ENCODE peak calls at places on chromosomes 16 and 17, in four cellular contexts. One of them, this sample, is unnamed.

GRCh38 chr17:80927791-80928216 is 63.8 kb upstream of the CHMP6 start:
- DNase-seq in IMR-90: peak; percentile 11
- DNase-seq in HepG2: no peak
- DNase-seq in K562: no peak
- DNase-seq in this sample: no peak

GRCh38 chr16:19885456-19886060 is 910 bp upstream of the GPRC5B start:
- DNase-seq in IMR-90: no peak
- DNase-seq in K562: no peak
- DNase-seq in HepG2: no peak
- DNase-seq in this sample: no peak

GRCh38 chr16:7227193-7227825 is 105.3 kb upstream of the RBFOX1 start:
- DNase-seq in K562: no peak
- DNase-seq in IMR-90: no peak
- DNase-seq in HepG2: no peak
- DNase-seq in this sample: no peak

GRCh38 chr16:67537270-67537635 is 8.6 kb downstream of the RIPOR1 start:
- DNase-seq in K562: no peak
- DNase-seq in HepG2: no peak
- DNase-seq in IMR-90: peak; percentile 36
- DNase-seq in this sample: no peak

GRCh38 chr16:22186517-22186916 is 19.6 kb upstream of the EEF2K start:
- DNase-seq in IMR-90: no peak
- DNase-seq in HepG2: no peak
- DNase-seq in K562: peak; percentile 44
- DNase-seq in this sample: peak; percentile 48

GRCh38 chr17:77815127-77815905 is 143.2 kb upstream of the TNRC6C start:
- DNase-seq in HepG2: no peak
- DNase-seq in K562: no peak
- DNase-seq in IMR-90: no peak
- DNase-seq in this sample: no peak

GRCh38 chr16:66935319-66936011 is at the start of gene CES2:
- DNase-seq in IMR-90: peak; percentile 29
- DNase-seq in K562: peak; percentile 31
- DNase-seq in HepG2: peak; percentile 84
- DNase-seq in this sample: no peak

GRCh38 chr17:82399601-82400101 is 18.5 kb upstream of the HEXD start:
- DNase-seq in HepG2: no peak
- DNase-seq in K562: no peak
- DNase-seq in IMR-90: no peak
- DNase-seq in this sample: no peak

GRCh38 chr16:12801511-12802042 is 2.1 kb downstream of the CPPED1 start:
- DNase-seq in HepG2: peak; percentile 68
- DNase-seq in K562: peak; percentile 72
- DNase-seq in IMR-90: peak; percentile 56
- DNase-seq in this sample: no peak

DNA sequence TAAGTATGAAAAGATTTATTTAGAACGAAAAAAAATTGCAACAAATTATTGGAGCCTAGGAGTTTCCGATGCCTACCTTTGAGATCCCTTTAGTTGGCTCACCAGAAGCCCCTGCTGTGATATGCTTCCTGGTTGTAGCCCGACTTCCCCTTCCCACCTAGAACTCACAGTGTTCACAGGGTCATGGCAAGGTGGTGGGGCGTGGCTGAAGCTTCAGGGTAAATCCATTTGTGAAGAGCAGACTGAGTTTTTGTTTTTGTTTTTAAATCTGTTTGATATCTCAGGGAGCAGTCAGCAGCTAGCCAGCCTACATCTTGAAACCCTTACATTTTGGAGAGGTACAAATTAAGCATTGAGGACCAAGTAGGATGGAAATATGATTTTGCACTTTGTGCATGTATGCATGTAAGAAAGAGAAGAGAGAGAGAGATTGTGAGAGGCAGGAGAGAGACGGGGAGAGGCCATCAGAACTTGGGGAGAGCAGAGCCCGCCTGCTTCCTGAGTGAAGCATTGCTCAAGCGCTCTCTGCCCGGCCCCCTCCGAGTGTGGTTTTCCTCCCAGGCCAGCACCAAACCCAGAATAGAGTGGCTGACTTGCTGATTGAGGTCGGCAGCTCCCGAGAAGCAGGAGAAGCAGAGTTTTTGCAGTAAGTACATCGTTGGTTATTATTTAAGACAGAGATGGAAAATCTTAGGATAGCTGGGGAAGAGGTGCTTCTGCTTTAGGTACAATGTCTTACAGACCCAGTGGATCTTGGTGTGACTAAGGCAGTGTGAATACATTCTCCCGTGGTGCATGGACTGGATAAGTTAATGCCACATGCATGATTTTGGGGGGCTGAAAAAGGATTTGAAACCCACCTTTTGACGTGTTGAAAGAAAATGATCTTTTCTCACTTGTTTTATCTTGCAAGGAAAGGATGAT is 64.2 kb downstream of the SPECC1 start:
- DNase-seq in K562: peak; percentile 38
- DNase-seq in IMR-90: peak; percentile 10
- DNase-seq in HepG2: no peak
- DNase-seq in this sample: no peak
- TF ChIP-seq MAZ in K562: no peak
- TF ChIP-seq MAZ in IMR-90: no peak
- TF ChIP-seq MAZ in HepG2: no peak
- TF ChIP-seq MAZ in this sample: no peak

GRCh38 chr16:24085665-24086064 is 170.5 kb upstream of the CACNG3 start:
- DNase-seq in IMR-90: no peak
- DNase-seq in HepG2: no peak
- DNase-seq in K562: no peak
- DNase-seq in this sample: no peak
- TF ChIP-seq MAZ in IMR-90: no peak
- TF ChIP-seq MAZ in HepG2: no peak
- TF ChIP-seq MAZ in K562: no peak
- TF ChIP-seq MAZ in this sample: no peak

DNA sequence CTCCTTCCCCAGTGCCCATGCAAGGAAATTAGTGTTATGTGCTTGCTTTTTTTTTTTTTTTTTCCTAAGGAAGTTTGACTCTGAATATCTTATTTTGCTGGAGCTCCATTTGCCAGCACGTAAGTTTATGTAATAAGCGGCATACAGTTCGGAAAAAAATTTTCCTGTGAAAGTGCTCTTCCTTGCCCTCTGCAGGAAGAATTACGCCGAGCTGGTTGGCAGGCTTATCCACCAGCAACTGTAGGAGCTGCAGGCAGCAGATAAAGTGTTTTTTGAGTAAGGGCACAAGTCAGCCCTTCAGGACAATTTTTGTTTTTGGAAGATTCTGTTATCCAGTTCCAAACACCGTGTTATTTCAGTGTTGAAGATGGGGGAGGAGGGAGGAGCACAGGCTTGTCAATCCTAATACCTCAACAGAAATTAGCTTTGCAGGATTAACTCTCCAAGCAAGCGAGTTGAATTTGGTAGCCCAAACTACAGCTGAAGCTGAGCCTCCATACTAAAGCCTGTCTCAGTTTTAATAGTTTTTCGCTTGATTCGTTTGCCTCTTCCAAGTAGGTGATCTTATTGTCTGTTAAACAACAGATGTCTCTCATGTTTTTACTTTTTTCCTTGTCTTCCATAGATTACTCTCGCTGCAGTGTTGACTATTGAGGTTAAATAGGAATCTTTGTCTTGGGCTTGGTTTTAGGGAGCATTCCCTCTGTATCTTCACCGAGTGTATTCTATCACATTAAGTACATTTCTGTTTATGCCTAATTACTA is 1.1 kb downstream of the SPECC1 start:
- DNase-seq in HepG2: peak; percentile 33
- DNase-seq in IMR-90: peak; percentile 61
- DNase-seq in K562: peak; percentile 87
- DNase-seq in this sample: peak; percentile 90
- TF ChIP-seq MAZ in HepG2: no peak
- TF ChIP-seq MAZ in IMR-90: no peak
- TF ChIP-seq MAZ in K562: no peak
- TF ChIP-seq MAZ in this sample: no peak

GRCh38 chr16:2853531-2854073 is 4.4 kb downstream of the PRSS22 start:
- DNase-seq in IMR-90: no peak
- DNase-seq in K562: no peak
- DNase-seq in HepG2: no peak
- DNase-seq in this sample: no peak
- TF ChIP-seq MAZ in IMR-90: no peak
- TF ChIP-seq MAZ in K562: no peak
- TF ChIP-seq MAZ in HepG2: no peak
- TF ChIP-seq MAZ in this sample: no peak

GRCh38 chr17:42849031-42849430 is 2.0 kb upstream of the AOC3 start:
- DNase-seq in IMR-90: no peak
- DNase-seq in HepG2: no peak
- DNase-seq in K562: no peak
- DNase-seq in this sample: no peak

GRCh38 chr17:42849451-42850157 is 1.4 kb upstream of the AOC3 start:
- DNase-seq in IMR-90: no peak
- DNase-seq in K562: peak; percentile 16
- DNase-seq in HepG2: no peak
- DNase-seq in this sample: no peak

GRCh38 chr17:42853004-42853403 is 2.0 kb downstream of the AOC3 start:
- DNase-seq in K562: no peak
- DNase-seq in HepG2: no peak
- DNase-seq in IMR-90: no peak
- DNase-seq in this sample: no peak

GRCh38 chr17:42852351-42852750 is 1.4 kb downstream of the AOC3 start:
- DNase-seq in IMR-90: no peak
- DNase-seq in K562: no peak
- DNase-seq in HepG2: no peak
- DNase-seq in this sample: no peak

GRCh38 chr17:42850964-42851363 is at the start of gene AOC3:
- DNase-seq in HepG2: peak; percentile 28
- DNase-seq in IMR-90: no peak
- DNase-seq in K562: no peak
- DNase-seq in this sample: no peak
- TF ChIP-seq MAZ in HepG2: no peak
- TF ChIP-seq MAZ in IMR-90: no peak
- TF ChIP-seq MAZ in K562: no peak
- TF ChIP-seq MAZ in this sample: no peak

DNA sequence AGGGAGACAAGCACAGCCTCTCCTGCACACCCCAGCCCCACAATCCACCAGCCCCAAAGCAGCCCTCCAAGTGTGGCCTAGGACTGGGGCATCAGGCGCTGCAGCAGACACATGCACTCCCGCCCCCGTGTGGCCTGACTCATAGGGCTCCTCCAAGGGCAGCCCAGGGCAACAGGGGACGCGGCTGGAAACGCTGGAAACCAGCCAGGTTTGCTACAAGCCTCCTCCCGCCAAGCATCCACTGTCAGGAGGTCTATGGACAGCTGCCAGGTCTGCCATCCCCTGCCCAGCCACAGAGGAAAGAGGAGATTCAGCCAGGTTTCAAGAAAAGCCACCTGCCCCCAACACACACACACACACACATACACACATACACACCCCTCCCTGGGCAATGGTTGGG is 25.8 kb downstream of the SRCIN1 start:
- DNase-seq in HepG2: peak; percentile 71
- DNase-seq in K562: peak; percentile 74
- DNase-seq in IMR-90: peak; percentile 13
- DNase-seq in this sample: peak; percentile 80
- TF ChIP-seq MAZ in HepG2: no peak
- TF ChIP-seq MAZ in K562: no peak
- TF ChIP-seq MAZ in IMR-90: no peak
- TF ChIP-seq MAZ in this sample: no peak

DNA sequence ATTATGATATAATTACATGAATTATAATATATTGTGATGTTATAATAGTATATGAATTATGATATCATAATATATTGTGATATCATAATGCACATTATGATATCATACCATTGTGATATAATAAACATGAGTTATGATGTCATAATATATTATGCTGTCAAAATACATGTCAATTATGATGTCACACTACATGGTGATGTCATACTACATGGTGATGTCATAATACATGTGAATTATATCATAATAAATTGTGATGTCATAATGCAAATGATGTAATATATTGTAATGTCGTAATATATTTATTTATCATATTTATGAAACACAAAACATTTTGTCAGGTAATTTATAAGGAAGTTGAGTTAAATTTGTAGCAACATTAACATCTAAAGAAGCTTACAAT is 1950.1 kb downstream of the TP53TG3F start:
- DNase-seq in IMR-90: no peak
- DNase-seq in HepG2: no peak
- DNase-seq in K562: no peak
- DNase-seq in this sample: no peak
- TF ChIP-seq MAZ in IMR-90: no peak
- TF ChIP-seq MAZ in HepG2: no peak
- TF ChIP-seq MAZ in K562: no peak
- TF ChIP-seq MAZ in this sample: no peak

GRCh38 chr16:79077391-79077790 is 523.1 kb downstream of the MAF start:
- DNase-seq in K562: no peak
- DNase-seq in HepG2: no peak
- DNase-seq in IMR-90: no peak
- DNase-seq in this sample: no peak

GRCh38 chr16:79079656-79080420 is 520.7 kb downstream of the MAF start:
- DNase-seq in IMR-90: no peak
- DNase-seq in K562: no peak
- DNase-seq in HepG2: no peak
- DNase-seq in this sample: no peak

GRCh38 chr16:79082955-79083354 is 517.6 kb downstream of the MAF start:
- DNase-seq in HepG2: no peak
- DNase-seq in K562: no peak
- DNase-seq in IMR-90: no peak
- DNase-seq in this sample: no peak

GRCh38 chr16:79083879-79084278 is 516.7 kb downstream of the MAF start:
- DNase-seq in HepG2: no peak
- DNase-seq in K562: no peak
- DNase-seq in IMR-90: no peak
- DNase-seq in this sample: no peak

DNA sequence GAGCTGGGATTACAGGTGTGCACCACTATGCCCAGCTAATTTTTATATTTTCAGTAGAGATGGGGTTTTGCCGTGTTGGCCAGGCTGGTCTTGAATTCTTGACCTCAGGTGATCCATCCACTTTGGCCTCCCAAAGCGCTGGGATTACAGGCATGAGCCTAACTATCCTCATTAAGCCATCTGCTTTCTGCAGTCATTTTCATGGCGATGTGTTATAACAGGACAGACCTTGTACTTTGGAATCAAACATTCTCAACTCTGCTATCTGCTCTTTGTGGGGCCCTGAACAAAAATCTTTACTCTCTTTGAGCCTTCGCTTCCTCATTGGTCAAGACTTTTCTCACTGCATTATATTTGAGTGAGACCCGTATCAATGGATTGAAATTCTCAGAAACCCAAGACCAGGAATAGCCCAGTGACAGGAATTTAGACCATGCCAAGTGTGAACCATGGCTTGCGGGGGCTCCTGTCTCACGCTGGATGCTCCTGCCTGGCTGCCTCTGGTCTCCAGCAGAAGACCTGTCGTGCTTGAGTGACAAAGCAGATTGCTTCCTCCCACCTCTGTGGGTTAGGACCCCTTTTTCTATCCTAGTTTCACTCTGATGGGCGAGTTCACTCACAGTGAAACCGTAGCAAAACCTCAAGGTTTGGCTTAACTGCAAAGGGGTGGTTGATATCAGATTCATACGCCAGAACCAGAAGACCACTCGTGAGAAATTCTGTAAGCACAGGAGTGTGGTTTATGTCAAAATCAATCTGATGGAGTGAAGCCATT is 519.1 kb downstream of the MAF start:
- DNase-seq in IMR-90: no peak
- DNase-seq in HepG2: peak; percentile 45
- DNase-seq in K562: no peak
- DNase-seq in this sample: no peak
- TF ChIP-seq MAZ in IMR-90: no peak
- TF ChIP-seq MAZ in HepG2: no peak
- TF ChIP-seq MAZ in K562: no peak
- TF ChIP-seq MAZ in this sample: no peak

This sample was measured in A549.